ENCODE peak calls at places on chromosomes 11 and 22, in seven cellular contexts. One of them, this sample, is unnamed.

GRCh38 chr22:39714321-39714720 is 143.8 kb downstream of the CACNA1I start:
- DNase-seq in sigmoid colon: no peak
- DNase-seq in small intestine: no peak
- DNase-seq in tibial artery: no peak
- DNase-seq in cardiac muscle cell: no peak
- DNase-seq in neuronal stem cell: no peak
- DNase-seq in pancreas: peak; percentile 23
- DNase-seq in this sample: no peak

GRCh38 chr11:17734986-17735822 is 623 bp downstream of the KCNC1 start:
- DNase-seq in small intestine: peak; percentile 38
- DNase-seq in tibial artery: peak; percentile 41
- DNase-seq in cardiac muscle cell: peak; percentile 82
- DNase-seq in sigmoid colon: peak; percentile 77
- DNase-seq in pancreas: peak; percentile 89
- DNase-seq in neuronal stem cell: peak; percentile 86
- DNase-seq in this sample: no peak

GRCh38 chr11:114172871-114173444 is 113.4 kb downstream of the ZBTB16 start:
- DNase-seq in small intestine: no peak
- DNase-seq in sigmoid colon: no peak
- DNase-seq in tibial artery: no peak
- DNase-seq in neuronal stem cell: no peak
- DNase-seq in cardiac muscle cell: no peak
- DNase-seq in pancreas: no peak
- DNase-seq in this sample: no peak

GRCh38 chr11:13118194-13118593 is 109.1 kb downstream of the RASSF10 start:
- DNase-seq in pancreas: no peak
- DNase-seq in tibial artery: no peak
- DNase-seq in neuronal stem cell: no peak
- DNase-seq in cardiac muscle cell: peak; percentile 85
- DNase-seq in sigmoid colon: no peak
- DNase-seq in small intestine: no peak
- DNase-seq in this sample: no peak

GRCh38 chr11:84780689-84781293 is 846.4 kb downstream of the DLG2 start:
- DNase-seq in sigmoid colon: no peak
- DNase-seq in tibial artery: no peak
- DNase-seq in cardiac muscle cell: peak; percentile 6
- DNase-seq in pancreas: no peak
- DNase-seq in small intestine: peak; percentile 6
- DNase-seq in neuronal stem cell: peak; percentile 17
- DNase-seq in this sample: no peak

GRCh38 chr11:18844753-18845367 is 53.3 kb upstream of the PTPN5 start:
- DNase-seq in tibial artery: no peak
- DNase-seq in neuronal stem cell: no peak
- DNase-seq in pancreas: no peak
- DNase-seq in cardiac muscle cell: peak; percentile 54
- DNase-seq in small intestine: peak; percentile 49
- DNase-seq in sigmoid colon: no peak
- DNase-seq in this sample: no peak

GRCh38 chr11:134367781-134368180 is 36.0 kb downstream of the GLB1L2 start:
- DNase-seq in tibial artery: no peak
- DNase-seq in pancreas: peak; percentile 41
- DNase-seq in small intestine: no peak
- DNase-seq in cardiac muscle cell: no peak
- DNase-seq in sigmoid colon: peak; percentile 42
- DNase-seq in neuronal stem cell: no peak
- DNase-seq in this sample: no peak

GRCh38 chr11:76752321-76753175 is 30.6 kb upstream of the TSKU start:
- DNase-seq in cardiac muscle cell: peak; percentile 93
- DNase-seq in neuronal stem cell: no peak
- DNase-seq in tibial artery: peak; percentile 91
- DNase-seq in sigmoid colon: peak; percentile 92
- DNase-seq in small intestine: peak; percentile 75
- DNase-seq in pancreas: no peak
- DNase-seq in this sample: peak; percentile 84

GRCh38 chr22:24951942-24952836 is at the start of gene KIAA1671:
- DNase-seq in tibial artery: peak; percentile 78
- DNase-seq in small intestine: peak; percentile 91
- DNase-seq in pancreas: peak; percentile 97
- DNase-seq in cardiac muscle cell: peak; percentile 81
- DNase-seq in neuronal stem cell: peak; percentile 98
- DNase-seq in sigmoid colon: peak; percentile 88
- DNase-seq in this sample: peak; percentile 18

GRCh38 chr11:67483901-67484665 is 1.3 kb downstream of the AIP start:
- DNase-seq in tibial artery: no peak
- DNase-seq in sigmoid colon: no peak
- DNase-seq in neuronal stem cell: no peak
- DNase-seq in pancreas: no peak
- DNase-seq in cardiac muscle cell: no peak
- DNase-seq in small intestine: peak; percentile 33
- DNase-seq in this sample: no peak

GRCh38 chr11:501001-501682 is 5.9 kb downstream of the RNH1 start:
- DNase-seq in sigmoid colon: no peak
- DNase-seq in cardiac muscle cell: no peak
- DNase-seq in small intestine: no peak
- DNase-seq in tibial artery: no peak
- DNase-seq in pancreas: no peak
- DNase-seq in neuronal stem cell: no peak
- DNase-seq in this sample: no peak

GRCh38 chr11:17273668-17274321 is 2.7 kb upstream of the NUCB2 start:
- DNase-seq in small intestine: no peak
- DNase-seq in pancreas: no peak
- DNase-seq in neuronal stem cell: no peak
- DNase-seq in sigmoid colon: no peak
- DNase-seq in cardiac muscle cell: no peak
- DNase-seq in tibial artery: no peak
- DNase-seq in this sample: no peak

GRCh38 chr22:43191831-43192230 is 4.9 kb upstream of the TTLL12 start:
- DNase-seq in cardiac muscle cell: no peak
- DNase-seq in tibial artery: no peak
- DNase-seq in small intestine: no peak
- DNase-seq in neuronal stem cell: no peak
- DNase-seq in sigmoid colon: no peak
- DNase-seq in pancreas: no peak
- DNase-seq in this sample: no peak
- H3K27me3 ChIP-seq in cardiac muscle cell: no peaks in the 10 kb centered on the region
- H3K27me3 ChIP-seq in tibial artery: peaks cover 6% of the 10 kb centered on the region
- H3K27me3 ChIP-seq in small intestine: no peaks in the 10 kb centered on the region
- H3K27me3 ChIP-seq in neuronal stem cell: no peaks in the 10 kb centered on the region
- H3K27me3 ChIP-seq in sigmoid colon: no peaks in the 10 kb centered on the region
- H3K27me3 ChIP-seq in pancreas: peaks cover 6% of the 10 kb centered on the region
- H3K27me3 ChIP-seq in this sample: no peaks in the 10 kb centered on the region

GRCh38 chr22:46528121-46528610 is 9.3 kb downstream of the CELSR1 start:
- DNase-seq in sigmoid colon: no peak
- DNase-seq in small intestine: no peak
- DNase-seq in pancreas: no peak
- DNase-seq in cardiac muscle cell: peak; percentile 92
- DNase-seq in neuronal stem cell: no peak
- DNase-seq in tibial artery: no peak
- DNase-seq in this sample: no peak

GRCh38 chr22:46522743-46523300 is 14.6 kb downstream of the CELSR1 start:
- DNase-seq in cardiac muscle cell: no peak
- DNase-seq in pancreas: no peak
- DNase-seq in sigmoid colon: no peak
- DNase-seq in neuronal stem cell: no peak
- DNase-seq in tibial artery: no peak
- DNase-seq in small intestine: peak; percentile 33
- DNase-seq in this sample: no peak

GRCh38 chr22:46524203-46524740 is 13.1 kb downstream of the CELSR1 start:
- DNase-seq in neuronal stem cell: no peak
- DNase-seq in small intestine: no peak
- DNase-seq in tibial artery: no peak
- DNase-seq in sigmoid colon: no peak
- DNase-seq in cardiac muscle cell: no peak
- DNase-seq in pancreas: no peak
- DNase-seq in this sample: no peak

GRCh38 chr22:46526484-46526839 is 11.0 kb downstream of the CELSR1 start:
- DNase-seq in tibial artery: no peak
- DNase-seq in pancreas: no peak
- DNase-seq in cardiac muscle cell: no peak
- DNase-seq in sigmoid colon: no peak
- DNase-seq in neuronal stem cell: no peak
- DNase-seq in small intestine: no peak
- DNase-seq in this sample: no peak

GRCh38 chr22:46525681-46526483 is 11.5 kb downstream of the CELSR1 start:
- DNase-seq in tibial artery: no peak
- DNase-seq in neuronal stem cell: no peak
- DNase-seq in small intestine: no peak
- DNase-seq in sigmoid colon: no peak
- DNase-seq in pancreas: no peak
- DNase-seq in cardiac muscle cell: no peak
- DNase-seq in this sample: no peak
- H3K27ac ChIP-seq in tibial artery: no peak overlapping the region
- H3K27ac ChIP-seq in neuronal stem cell: no peak overlapping the region
- H3K27ac ChIP-seq in small intestine: no peak overlapping the region
- H3K27ac ChIP-seq in sigmoid colon: no peak overlapping the region
- H3K27ac ChIP-seq in pancreas: no peak overlapping the region
- H3K27ac ChIP-seq in cardiac muscle cell: no peak overlapping the region
- H3K27ac ChIP-seq in this sample: no peak overlapping the region

DNA sequence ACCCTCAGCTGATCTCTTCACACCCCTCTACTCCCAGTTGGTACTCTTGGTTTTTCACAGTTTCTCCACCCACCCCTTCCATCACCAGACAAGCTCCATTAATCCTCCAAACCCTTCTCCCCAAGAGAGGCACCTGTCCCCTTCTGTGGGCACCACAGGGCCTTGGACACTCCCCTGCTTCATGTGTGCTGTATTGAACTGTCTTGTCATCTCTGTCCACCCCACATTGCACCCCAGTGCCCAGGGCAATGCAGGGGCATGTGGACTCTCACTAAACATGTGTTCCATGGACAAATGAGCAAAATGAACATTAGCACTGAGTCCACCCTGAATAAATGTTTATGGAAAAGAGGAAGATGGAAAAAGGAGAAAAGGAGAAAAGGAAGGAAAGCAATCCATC is 181.4 kb downstream of the BCR start:
- DNase-seq in cardiac muscle cell: no peak
- DNase-seq in sigmoid colon: no peak
- DNase-seq in pancreas: no peak
- DNase-seq in neuronal stem cell: no peak
- DNase-seq in tibial artery: no peak
- DNase-seq in small intestine: no peak
- DNase-seq in this sample: no peak
- H3K27me3 ChIP-seq in cardiac muscle cell: peaks cover 12% of the 10 kb centered on the region
- H3K27me3 ChIP-seq in sigmoid colon: no peaks in the 10 kb centered on the region
- H3K27me3 ChIP-seq in pancreas: no peaks in the 10 kb centered on the region
- H3K27me3 ChIP-seq in neuronal stem cell: peaks cover 12% of the 10 kb centered on the region
- H3K27me3 ChIP-seq in tibial artery: no peaks in the 10 kb centered on the region
- H3K27me3 ChIP-seq in small intestine: no peaks in the 10 kb centered on the region
- H3K27me3 ChIP-seq in this sample: no peaks in the 10 kb centered on the region

DNA sequence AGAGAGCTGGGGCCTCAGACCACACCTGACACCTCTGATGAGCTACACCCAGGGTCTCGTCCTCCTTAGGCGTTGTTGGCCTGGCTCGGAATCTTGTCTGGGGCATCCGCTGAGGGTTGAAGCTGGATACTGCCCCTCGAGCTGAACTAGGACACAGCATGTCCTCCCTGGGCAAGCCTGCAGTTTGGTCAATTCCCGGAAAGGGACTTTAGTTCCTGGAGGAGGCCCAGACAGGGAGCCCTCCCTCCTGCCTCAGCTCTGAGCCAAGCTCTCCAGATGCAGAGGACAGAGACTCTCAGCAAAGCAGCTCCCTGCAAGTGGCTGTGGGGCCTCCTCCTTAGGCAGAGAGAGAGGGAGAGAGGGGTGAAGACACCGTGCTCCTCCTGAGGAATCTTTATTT is 4.9 kb downstream of the APOL3 start:
- DNase-seq in neuronal stem cell: no peak
- DNase-seq in sigmoid colon: peak; percentile 92
- DNase-seq in tibial artery: peak; percentile 79
- DNase-seq in pancreas: no peak
- DNase-seq in small intestine: peak; percentile 58
- DNase-seq in cardiac muscle cell: peak; percentile 56
- DNase-seq in this sample: no peak
- H3K27ac ChIP-seq in neuronal stem cell: no peak overlapping the region
- H3K27ac ChIP-seq in sigmoid colon: peak overlapping the region; percentile 90
- H3K27ac ChIP-seq in tibial artery: peak overlapping the region; percentile 84
- H3K27ac ChIP-seq in pancreas: no peak overlapping the region
- H3K27ac ChIP-seq in small intestine: peak overlapping the region; percentile 71
- H3K27ac ChIP-seq in cardiac muscle cell: no peak overlapping the region
- H3K27ac ChIP-seq in this sample: peak overlapping the region; percentile 95

DNA sequence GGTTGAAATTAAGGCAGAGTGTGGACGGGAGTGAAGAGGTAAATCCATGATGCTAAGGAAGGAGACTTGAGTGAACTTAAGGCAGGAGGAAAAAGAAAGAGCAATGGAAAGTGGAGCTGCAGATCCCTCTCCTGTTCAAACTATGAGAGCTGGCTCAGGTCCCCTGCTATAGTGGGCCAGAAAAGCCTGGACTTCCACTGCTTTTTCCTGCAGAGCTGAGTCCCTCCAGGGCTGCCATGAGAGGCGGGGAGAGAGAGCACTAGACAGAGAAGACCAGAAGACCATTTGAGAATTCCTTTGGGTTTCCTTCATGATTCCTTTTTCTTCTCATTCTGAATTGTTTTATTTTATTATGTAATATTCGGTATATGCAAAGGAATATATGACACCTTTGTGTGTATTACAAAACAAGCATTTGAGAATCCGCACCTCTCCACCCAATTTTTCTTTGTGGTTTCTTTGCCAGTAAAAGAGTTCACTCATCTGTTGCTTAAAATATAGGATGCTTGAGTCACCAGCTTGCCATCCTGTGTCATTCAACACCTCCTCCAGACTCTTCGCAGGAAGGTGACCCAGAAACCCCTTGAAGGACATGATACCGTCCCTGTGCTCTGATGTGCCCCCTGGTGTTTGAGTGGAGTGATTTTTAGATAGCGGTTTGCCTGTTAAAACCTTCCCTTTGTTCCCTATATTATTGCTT is 24.4 kb downstream of the SREBF2 start:
- DNase-seq in sigmoid colon: no peak
- DNase-seq in neuronal stem cell: peak; percentile 37
- DNase-seq in tibial artery: peak; percentile 22
- DNase-seq in pancreas: no peak
- DNase-seq in cardiac muscle cell: peak; percentile 60
- DNase-seq in small intestine: peak; percentile 45
- DNase-seq in this sample: no peak
- H3K27me3 ChIP-seq in sigmoid colon: no peaks in the 10 kb centered on the region
- H3K27me3 ChIP-seq in neuronal stem cell: no peaks in the 10 kb centered on the region
- H3K27me3 ChIP-seq in tibial artery: no peaks in the 10 kb centered on the region
- H3K27me3 ChIP-seq in pancreas: no peaks in the 10 kb centered on the region
- H3K27me3 ChIP-seq in cardiac muscle cell: no peaks in the 10 kb centered on the region
- H3K27me3 ChIP-seq in small intestine: no peaks in the 10 kb centered on the region
- H3K27me3 ChIP-seq in this sample: no peaks in the 10 kb centered on the region

GRCh38 chr22:27472975-27473374 is 328.6 kb downstream of the MN1 start:
- DNase-seq in tibial artery: no peak
- DNase-seq in cardiac muscle cell: no peak
- DNase-seq in pancreas: no peak
- DNase-seq in neuronal stem cell: no peak
- DNase-seq in sigmoid colon: no peak
- DNase-seq in small intestine: no peak
- DNase-seq in this sample: no peak
- H3K27ac ChIP-seq in tibial artery: no peak overlapping the region
- H3K27ac ChIP-seq in cardiac muscle cell: no peak overlapping the region
- H3K27ac ChIP-seq in pancreas: no peak overlapping the region
- H3K27ac ChIP-seq in neuronal stem cell: no peak overlapping the region
- H3K27ac ChIP-seq in sigmoid colon: no peak overlapping the region
- H3K27ac ChIP-seq in small intestine: no peak overlapping the region
- H3K27ac ChIP-seq in this sample: no peak overlapping the region

GRCh38 chr11:118156531-118157185 is 4.0 kb upstream of the SCN4B start:
- DNase-seq in neuronal stem cell: no peak
- DNase-seq in small intestine: no peak
- DNase-seq in cardiac muscle cell: no peak
- DNase-seq in tibial artery: no peak
- DNase-seq in sigmoid colon: no peak
- DNase-seq in pancreas: no peak
- DNase-seq in this sample: no peak
- H3K27me3 ChIP-seq in neuronal stem cell: peaks cover 97% of the 10 kb centered on the region
- H3K27me3 ChIP-seq in small intestine: peaks cover 11% of the 10 kb centered on the region
- H3K27me3 ChIP-seq in cardiac muscle cell: peaks cover 99% of the 10 kb centered on the region
- H3K27me3 ChIP-seq in tibial artery: peaks cover 93% of the 10 kb centered on the region
- H3K27me3 ChIP-seq in sigmoid colon: peaks cover 54% of the 10 kb centered on the region
- H3K27me3 ChIP-seq in pancreas: no peaks in the 10 kb centered on the region
- H3K27me3 ChIP-seq in this sample: peaks cover 12% of the 10 kb centered on the region